ENCODE peak calls at places on chromosomes 3 and 15, in six cellular contexts. V, X, C, U, G and K are unnamed samples.
A peak's percentile ranks its signal among the peaks of the same experiment; 100 is the strongest.

GRCh38 chr3:70000028-70000410 is 486 bp downstream of the SAMMSON start:
- DNase-seq in V (no peak), X (no peak), C (no peak), U (no peak), G (no peak), K (no peak)

GRCh38 chr3:377158-377561 is 180.6 kb downstream of the CHL1 start:
- DNase-seq in V (peak; percentile 45), X (peak; percentile 74), C (peak; percentile 53), U (no peak), G (no peak), K (no peak)

GRCh38 chr3:128438488-128439072 is 28.1 kb downstream of the DNAJB8 start:
- DNase-seq in V (no peak), X (peak; percentile 71), C (peak; percentile 79), U (no peak), G (no peak), K (no peak)

GRCh38 chr3:15535757-15536156 is 14.3 kb upstream of the COLQ start:
- DNase-seq in V (peak; percentile 10), X (no peak), C (no peak), U (no peak), G (no peak), K (no peak)

GRCh38 chr15:83993591-83993990 is 242.0 kb upstream of the GOLGA6L4 start:
- DNase-seq in V (no peak), X (no peak), C (no peak), U (no peak), G (no peak), K (no peak)

GRCh38 chr3:183006396-183007002 is 26.2 kb upstream of the DCUN1D1 start:
- DNase-seq in V (no peak), X (no peak), C (peak; percentile 50), U (peak; percentile 54), G (no peak), K (no peak)

GRCh38 chr3:129596194-129597086 is 10.0 kb downstream of the PLXND1 start:
- DNase-seq in V (peak; percentile 96), X (no peak), C (peak; percentile 78), U (peak; percentile 81), G (peak; percentile 92), K (peak; percentile 96)

GRCh38 chr3:157840513-157840912 is 265.7 kb downstream of the SHOX2 start:
- DNase-seq in V (no peak), X (no peak), C (no peak), U (no peak), G (no peak), K (no peak)

GRCh38 chr3:77411334-77411733 is 371.4 kb downstream of the ROBO2 start:
- DNase-seq in V (no peak), X (peak; percentile 43), C (no peak), U (no peak), G (no peak), K (no peak)

GRCh38 chr15:56839641-56840040 is 78.8 kb upstream of the TCF12 start:
- DNase-seq in V (no peak), X (no peak), C (no peak), U (no peak), G (no peak), K (no peak)

GRCh38 chr15:95328559-95328958 is 1001.9 kb upstream of the NR2F2 start:
- DNase-seq in V (no peak), X (no peak), C (no peak), U (no peak), G (no peak), K (no peak)

GRCh38 chr15:95329362-95329761 is 1001.1 kb upstream of the NR2F2 start:
- DNase-seq in V (no peak), X (no peak), C (no peak), U (no peak), G (no peak), K (no peak)

GRCh38 chr15:95326689-95327525 is 1003.6 kb upstream of the NR2F2 start:
- DNase-seq in V (no peak), X (no peak), C (peak; percentile 76), U (peak; percentile 24), G (no peak), K (no peak)

GRCh38 chr15:95325763-95326688 is 1004.5 kb upstream of the NR2F2 start:
- DNase-seq in V (peak; percentile 25), X (no peak), C (no peak), U (peak; percentile 16), G (no peak), K (no peak)

DNA sequence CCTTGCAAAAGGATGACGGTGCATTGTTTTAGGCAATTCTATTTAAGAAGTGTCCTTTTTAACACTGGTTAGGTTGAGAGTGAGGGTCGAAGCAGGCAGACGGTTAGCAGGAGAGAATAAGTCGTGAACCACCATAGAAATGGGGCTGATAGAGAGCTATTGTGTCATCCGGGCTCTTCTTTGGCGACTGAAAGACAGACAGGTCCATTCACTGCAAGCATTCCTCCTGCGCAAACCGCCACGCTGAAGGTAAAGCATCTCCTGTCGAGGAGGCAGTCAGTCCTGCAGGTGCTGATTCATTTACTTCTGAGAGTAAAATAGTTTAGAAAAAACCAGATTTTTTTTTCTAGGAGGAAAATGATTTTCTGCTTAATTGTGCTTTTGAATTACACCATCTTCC is 1002.8 kb upstream of the NR2F2 start:
- DNase-seq in V (no peak), X (no peak), C (no peak), U (no peak), G (no peak), K (no peak)
- H3K4me3 ChIP-seq in V (no peak overlapping the region), X (no peak overlapping the region), C (no peak overlapping the region), U (peak overlapping the region; percentile 29), G (peak overlapping the region; percentile 66), K (no peak overlapping the region)

GRCh38 chr3:141399979-141400971 is 32.0 kb downstream of the ZBTB38 start:
- DNase-seq in V (no peak), X (no peak), C (no peak), U (no peak), G (no peak), K (no peak)
- H3K4me1 ChIP-seq in V (peaks cover 24% of the 10 kb centered on the region), X (peaks cover 13% of the 10 kb centered on the region), C (peaks cover 4% of the 10 kb centered on the region), U (peaks cover 51% of the 10 kb centered on the region), G (peaks cover 61% of the 10 kb centered on the region), K (peaks cover 32% of the 10 kb centered on the region)

GRCh38 chr3:152196782-152197181 is 71.9 kb upstream of the MBNL1 start:
- DNase-seq in V (no peak), X (peak; percentile 61), C (no peak), U (no peak), G (no peak), K (no peak)
- H3K4me3 ChIP-seq in V (no peak overlapping the region), X (no peak overlapping the region), C (no peak overlapping the region), U (peak overlapping the region; percentile 31), G (peak overlapping the region; percentile 20), K (no peak overlapping the region)

GRCh38 chr15:90054618-90055097 is 47.6 kb downstream of the IDH2 start:
- DNase-seq in V (no peak), X (no peak), C (no peak), U (no peak), G (no peak), K (no peak)

GRCh38 chr15:90058308-90058707 is 44.0 kb downstream of the IDH2 start:
- DNase-seq in V (no peak), X (peak; percentile 89), C (no peak), U (no peak), G (no peak), K (no peak)

GRCh38 chr15:90059208-90059985 is 42.9 kb downstream of the IDH2 start:
- DNase-seq in V (no peak), X (peak; percentile 97), C (peak; percentile 90), U (peak; percentile 69), G (peak; percentile 80), K (no peak)

GRCh38 chr15:90053685-90054466 is 48.4 kb downstream of the IDH2 start:
- DNase-seq in V (no peak), X (no peak), C (no peak), U (no peak), G (no peak), K (no peak)

DNA sequence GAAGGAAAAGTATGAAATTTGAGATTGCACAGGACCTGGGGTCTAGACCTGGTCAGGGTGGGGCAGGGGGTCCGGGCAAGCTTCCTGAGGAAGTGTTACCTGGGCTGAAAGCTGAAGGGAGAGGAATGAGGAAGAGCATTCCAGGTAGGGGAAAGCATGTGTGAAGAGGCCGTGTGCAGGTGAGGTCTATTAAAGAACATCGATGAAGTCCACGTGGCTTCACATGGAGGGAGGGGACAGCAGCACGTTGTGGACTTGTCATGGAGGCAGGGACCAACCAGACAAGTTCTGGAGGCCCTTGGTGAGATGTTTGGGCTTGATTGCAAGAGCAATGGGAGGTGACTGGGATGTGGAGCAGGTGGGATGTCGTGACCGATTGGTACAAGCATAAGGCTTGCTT is 47.1 kb downstream of the IDH2 start:
- DNase-seq in V (no peak), X (no peak), C (no peak), U (no peak), G (no peak), K (no peak)
- H3K4me1 ChIP-seq in V (no peaks in the 10 kb centered on the region), X (peaks cover 48% of the 10 kb centered on the region), C (peaks cover 5% of the 10 kb centered on the region), U (no peaks in the 10 kb centered on the region), G (peaks cover 17% of the 10 kb centered on the region), K (no peaks in the 10 kb centered on the region)

DNA sequence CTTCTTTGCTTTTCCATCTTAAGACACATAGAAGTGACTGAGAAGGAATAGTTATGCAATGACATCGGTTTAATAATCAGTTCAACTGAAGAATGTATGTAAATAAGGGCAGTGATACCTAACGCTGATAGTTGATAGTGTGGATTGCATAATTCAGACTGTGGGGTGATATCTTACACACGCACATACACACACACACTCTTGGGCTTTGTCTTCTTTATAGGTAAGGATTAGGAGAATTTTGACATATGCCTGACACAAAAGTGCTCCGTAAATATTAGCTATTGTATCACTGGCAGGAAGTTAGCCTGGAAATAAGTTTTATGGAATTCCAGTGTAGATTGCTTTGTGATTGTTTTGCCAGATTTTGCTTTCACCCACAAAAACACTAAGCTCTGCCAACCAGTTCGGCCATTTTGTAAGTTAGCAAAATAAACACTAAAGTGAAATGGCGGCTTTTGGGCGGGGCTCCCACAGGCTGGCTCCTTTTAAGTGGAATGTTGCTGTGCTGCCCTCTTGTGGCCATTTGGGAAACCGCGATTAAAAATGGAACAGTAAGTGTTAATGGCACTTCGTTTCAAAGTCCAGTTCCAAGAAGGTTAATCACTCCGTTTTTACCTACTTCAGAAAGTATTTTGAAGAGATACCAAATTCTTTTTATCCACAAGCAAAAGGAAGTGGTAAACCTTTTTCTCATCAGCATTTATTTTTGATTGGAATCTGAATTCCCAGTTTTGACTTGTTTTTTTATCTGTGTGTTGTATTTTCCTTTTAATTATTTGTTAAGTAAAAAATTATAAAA is 17.7 kb downstream of the CHD2 start:
- DNase-seq in V (peak; percentile 91), X (peak; percentile 98), C (peak; percentile 96), U (peak; percentile 96), G (peak; percentile 93), K (peak; percentile 91)
- H3K4me3 ChIP-seq in V (peak overlapping the region; percentile 37), X (no peak overlapping the region), C (no peak overlapping the region), U (no peak overlapping the region), G (peak overlapping the region; percentile 43), K (no peak overlapping the region)

DNA sequence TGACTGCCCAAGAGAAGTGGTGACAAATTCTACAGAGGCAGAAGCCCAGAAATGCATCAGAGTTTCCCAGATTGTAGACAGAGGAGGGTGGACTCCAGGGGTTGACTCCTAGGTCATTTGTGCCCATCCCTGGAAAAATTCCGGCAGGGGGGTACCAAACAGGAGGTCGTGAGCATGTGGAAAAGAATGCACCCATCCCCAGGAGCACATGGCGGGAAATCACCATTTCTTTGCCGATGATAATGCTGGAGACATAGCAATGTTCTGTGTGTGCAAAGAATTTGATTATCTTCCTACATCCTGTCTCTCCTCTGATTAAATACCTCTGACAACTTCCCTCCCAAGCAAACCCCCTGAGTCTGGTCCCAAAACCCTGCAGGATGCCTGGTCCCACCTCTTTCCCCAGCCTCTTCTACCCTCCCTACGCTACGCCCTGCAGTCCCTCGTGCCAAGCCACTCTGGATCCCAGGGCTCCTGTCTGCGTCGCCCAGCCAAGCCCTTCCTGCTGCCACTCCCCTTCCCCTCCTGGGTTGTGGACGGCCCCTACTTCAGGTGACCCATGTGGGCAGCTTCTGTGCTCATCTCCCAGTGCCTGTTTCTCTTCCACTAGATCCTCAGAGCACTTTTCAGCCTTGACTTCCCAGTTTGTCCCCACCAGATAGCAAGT is 15.8 kb downstream of the WNT7A start:
- DNase-seq in V (no peak), X (no peak), C (no peak), U (no peak), G (no peak), K (no peak)
- H3K4me1 ChIP-seq in V (no peaks in the 10 kb centered on the region), X (no peaks in the 10 kb centered on the region), C (no peaks in the 10 kb centered on the region), U (no peaks in the 10 kb centered on the region), G (no peaks in the 10 kb centered on the region), K (no peaks in the 10 kb centered on the region)